ENCODE peak calls at places on chromosomes 5 and 9, in nine cellular contexts. H, Z, O, A, S, C, G, Y and Q are unnamed samples.

GRCh38 chr9:115595951-115596742 is 478.2 kb upstream of the TNC start:
- DNase-seq in H (no peak), A (no peak), Z (no peak), Y (peak), G (no peak), S (peak), C (no peak), O (no peak), Q (no peak)

GRCh38 chr9:131012023-131012334 is 3.0 kb downstream of the LAMC3 start:
- DNase-seq in Z (no peak), A (no peak), G (peak), H (no peak), Y (no peak), S (no peak), C (no peak), O (no peak), Q (no peak)

GRCh38 chr9:113857875-113858274 is 18.2 kb upstream of the ZNF618 start:
- DNase-seq in Y (no peak), A (no peak), Z (no peak), S (no peak), C (peak), O (no peak), G (no peak), H (no peak), Q (peak)

GRCh38 chr5:17190242-17190778 is 27.1 kb upstream of the BASP1 start:
- DNase-seq in C (no peak), G (peak), Y (peak), H (peak), S (peak), Z (no peak), A (no peak), O (no peak), Q (no peak)

GRCh38 chr5:61575103-61575502 is 243.0 kb downstream of the ZSWIM6 start:
- DNase-seq in Z (no peak), S (peak), O (no peak), C (no peak), H (no peak), G (peak), Y (peak), A (no peak), Q (no peak)

GRCh38 chr9:127307802-127308201 is 43.2 kb downstream of the GARNL3 start:
- DNase-seq in A (no peak), O (no peak), Z (no peak), G (no peak), Y (no peak), H (no peak), S (no peak), C (no peak), Q (no peak)

GRCh38 chr9:90855208-90856000 is 53.8 kb downstream of the SYK start:
- DNase-seq in Z (no peak), A (no peak), O (no peak), H (no peak), S (no peak), Y (no peak), C (no peak), G (no peak), Q (no peak)

GRCh38 chr9:88388886-88389617 is 808 bp downstream of the SPIN1 start:
- DNase-seq in A (peak), Z (no peak), H (peak), C (peak), Y (peak), G (peak), O (peak), S (peak), Q (peak)

GRCh38 chr5:73030995-73031394 is 75.2 kb downstream of the FCHO2 start:
- DNase-seq in S (peak), Z (no peak), A (no peak), G (peak), O (no peak), Y (peak), H (peak), C (no peak), Q (no peak)

GRCh38 chr5:91257301-91257700 is 125.8 kb downstream of the ARRDC3 start:
- DNase-seq in G (no peak), S (peak), O (no peak), Y (no peak), A (no peak), C (no peak), H (no peak), Z (no peak), Q (no peak)

GRCh38 chr5:77218263-77218662 is 7.8 kb downstream of the PDE8B start:
- DNase-seq in C (no peak), A (no peak), S (no peak), H (peak), Y (no peak), Z (no peak), G (no peak), O (no peak), Q (no peak)

GRCh38 chr5:77985247-77985646 is 209.1 kb upstream of the TBCA start:
- DNase-seq in Z (no peak), H (no peak), Y (no peak), S (no peak), O (no peak), C (no peak), A (no peak), G (no peak), Q (no peak)

GRCh38 chr9:115517335-115518075 is 399.5 kb upstream of the TNC start:
- DNase-seq in A (no peak), S (no peak), H (no peak), O (no peak), G (no peak), Y (no peak), C (no peak), Z (no peak), Q (no peak)

GRCh38 chr5:92177926-92178487 is 794.9 kb upstream of the ARRDC3 start:
- DNase-seq in O (no peak), Z (no peak), S (peak), C (no peak), Y (no peak), G (no peak), A (no peak), H (no peak), Q (no peak)

GRCh38 chr5:168585119-168585912 is 6.1 kb upstream of the PANK3 start:
- DNase-seq in H (no peak), G (peak), C (no peak), O (no peak), Y (no peak), S (no peak), Z (no peak), A (no peak), Q (no peak)

GRCh38 chr5:96065577-96066385 is 104.1 kb upstream of the ELL2 start:
- DNase-seq in G (peak), Z (no peak), Y (no peak), C (no peak), A (no peak), H (no peak), O (no peak), S (no peak), Q (no peak)